ENCODE peak calls at places on chromosome 14, in nine cellular contexts. C is transverse colon, T is K562, B is breast epithelium, Z is stomach, D is endothelial cell of umbilical vein, W is sigmoid colon, G is esophagus muscularis mucosa, R is GM12878. K is an unnamed sample.
A peak's percentile ranks its signal among the peaks of the same experiment; 100 is the strongest.

GRCh38 chr14:53032161-53032803 is 81.4 kb upstream of the FERMT2 start:
- DNase-seq in R (no peak), B (no peak), D (peak; percentile 7), G (no peak), W (peak; percentile 66), C (no peak), T (no peak), Z (no peak), K (no peak)

GRCh38 chr14:50666772-50667490 is 1.2 kb downstream of the SAV1 start:
- DNase-seq in W (peak; percentile 78), B (no peak), T (no peak), R (no peak), G (no peak), C (peak; percentile 56), Z (peak; percentile 50), D (peak; percentile 59), K (no peak)

GRCh38 chr14:99522457-99522891 is 41.3 kb downstream of the CCNK start:
- DNase-seq in B (no peak), W (peak; percentile 85), T (peak; percentile 33), Z (no peak), R (no peak), D (peak; percentile 53), G (no peak), C (no peak), K (peak; percentile 65)

GRCh38 chr14:34475163-34475562 is 13.1 kb upstream of the SPTSSA start:
- DNase-seq in T (no peak), Z (no peak), W (no peak), B (no peak), R (no peak), D (no peak), C (no peak), G (no peak), K (no peak)

GRCh38 chr14:22973217-22974032 is 8.9 kb downstream of the AJUBA start:
- DNase-seq in T (peak; percentile 43), W (no peak), D (peak; percentile 72), R (no peak), C (peak; percentile 55), B (no peak), G (no peak), Z (peak; percentile 51), K (no peak)

GRCh38 chr14:95291859-95292542 is 27.7 kb downstream of the CLMN start:
- DNase-seq in R (no peak), T (peak; percentile 19), Z (peak; percentile 63), B (peak; percentile 71), G (no peak), C (peak; percentile 68), W (peak; percentile 81), D (peak; percentile 62), K (no peak)

GRCh38 chr14:88004637-88005036 is 298 bp upstream of the GPR65 start:
- DNase-seq in R (no peak), Z (no peak), C (no peak), G (no peak), D (no peak), T (no peak), W (no peak), B (no peak), K (no peak)

GRCh38 chr14:96277890-96278289 is 21.9 kb downstream of the BDKRB1 start:
- DNase-seq in B (no peak), R (no peak), W (no peak), Z (no peak), G (no peak), D (no peak), C (no peak), T (no peak), K (no peak)

GRCh38 chr14:37830271-37830670 is 234.8 kb downstream of the TTC6 start:
- DNase-seq in W (no peak), Z (no peak), R (no peak), C (no peak), G (no peak), T (no peak), B (no peak), D (no peak), K (no peak)

GRCh38 chr14:58444627-58445026 is 17.1 kb downstream of the KIAA0586 start:
- DNase-seq in R (no peak), T (no peak), D (no peak), Z (no peak), B (no peak), G (no peak), C (no peak), W (no peak), K (no peak)

GRCh38 chr14:90795744-90796143 is 20.5 kb downstream of the TTC7B start:
- DNase-seq in B (no peak), T (no peak), G (no peak), Z (no peak), D (peak; percentile 92), R (no peak), W (no peak), C (no peak), K (no peak)

GRCh38 chr14:105411017-105411941 is 8.3 kb upstream of the MTA1 start:
- DNase-seq in G (no peak), R (no peak), T (peak; percentile 89), D (peak; percentile 24), C (peak; percentile 48), B (no peak), W (peak; percentile 71), Z (peak; percentile 60), K (peak; percentile 81)

GRCh38 chr14:22433059-22433458 is 156.0 kb downstream of the DAD1 start:
- DNase-seq in W (no peak), T (no peak), C (no peak), B (no peak), D (no peak), G (no peak), R (no peak), Z (no peak), K (no peak)

GRCh38 chr14:26601856-26602255 is 4.0 kb upstream of the NOVA1 start:
- DNase-seq in W (no peak), C (no peak), R (no peak), Z (no peak), T (no peak), D (no peak), B (no peak), G (no peak), K (no peak)

GRCh38 chr14:89620436-89620835 is 203.4 kb upstream of the FOXN3 start:
- DNase-seq in T (no peak), C (no peak), D (no peak), B (no peak), G (no peak), R (no peak), Z (no peak), W (no peak), K (no peak)

GRCh38 chr14:81390706-81391105 is 9.4 kb downstream of the STON2 start:
- DNase-seq in G (peak; percentile 86), T (no peak), C (no peak), Z (no peak), B (no peak), R (no peak), D (no peak), W (no peak), K (no peak)

GRCh38 chr14:50101417-50101816 is 15.0 kb downstream of the VCPKMT start:
- DNase-seq in T (no peak), Z (no peak), R (no peak), D (no peak), G (no peak), B (no peak), W (no peak), C (no peak), K (no peak)

GRCh38 chr14:79011091-79011919 is 841.1 kb downstream of the NRXN3 start:
- DNase-seq in R (no peak), G (no peak), Z (no peak), B (no peak), D (peak; percentile 76), W (no peak), T (peak; percentile 63), C (no peak), K (no peak)

GRCh38 chr14:104712881-104713734 is 10.9 kb upstream of the ADSS1 start:
- DNase-seq in C (no peak), W (no peak), Z (no peak), B (no peak), T (no peak), R (no peak), D (no peak), G (no peak), K (no peak)

DNA sequence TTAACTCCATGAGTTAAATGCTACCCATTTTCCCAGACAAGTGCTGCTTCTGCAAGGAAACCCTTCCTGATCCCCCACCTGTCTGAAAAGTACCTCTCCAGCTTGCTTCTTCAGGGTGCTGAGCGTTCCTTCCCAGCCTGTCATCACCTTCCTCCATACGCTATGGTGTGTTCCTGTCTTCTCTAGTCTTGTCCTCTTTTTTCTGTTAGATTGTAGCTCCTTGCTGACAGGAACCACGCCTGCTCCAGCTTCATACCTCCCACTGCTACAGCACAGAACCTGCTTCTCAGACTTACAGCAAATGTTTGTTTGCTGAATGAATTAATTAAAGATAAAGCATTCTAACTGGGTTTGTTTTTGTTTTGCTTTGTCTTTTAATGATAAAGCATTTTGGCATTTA is 39.1 kb downstream of the ERH start:
- DNase-seq in R (no peak), C (no peak), D (no peak), B (no peak), T (no peak), G (no peak), W (no peak), Z (no peak), K (no peak)
- TF ChIP-seq POLR2AphosphoS5 in R (no peak), C (no peak), D (no peak), B (no peak), T (no peak), G (no peak), W (no peak), Z (no peak), K (no peak)

GRCh38 chr14:67420102-67420739 is 8.3 kb upstream of the PLEK2 start:
- DNase-seq in D (no peak), G (no peak), Z (no peak), W (peak; percentile 38), B (no peak), C (peak; percentile 51), T (peak; percentile 54), R (no peak), K (no peak)
- TF ChIP-seq CTCF in D (peak; percentile 21), G (no peak), Z (no peak), W (peak; percentile 10), B (no peak), C (peak; percentile 62), T (peak; percentile 68), R (peak; percentile 69), K (peak; percentile 50)

GRCh38 chr14:74860899-74861733 is 14.8 kb downstream of the PROX2 start:
- DNase-seq in R (no peak), T (peak; percentile 74), Z (peak; percentile 95), G (peak; percentile 98), B (peak; percentile 92), W (peak; percentile 92), D (peak; percentile 83), C (peak; percentile 93), K (peak; percentile 96)
- TF ChIP-seq POLR2AphosphoS5 in R (no peak), T (no peak), Z (peak; percentile 71), G (peak; percentile 59), B (no peak), W (peak; percentile 38), D (no peak), C (no peak), K (peak; percentile 64)

DNA sequence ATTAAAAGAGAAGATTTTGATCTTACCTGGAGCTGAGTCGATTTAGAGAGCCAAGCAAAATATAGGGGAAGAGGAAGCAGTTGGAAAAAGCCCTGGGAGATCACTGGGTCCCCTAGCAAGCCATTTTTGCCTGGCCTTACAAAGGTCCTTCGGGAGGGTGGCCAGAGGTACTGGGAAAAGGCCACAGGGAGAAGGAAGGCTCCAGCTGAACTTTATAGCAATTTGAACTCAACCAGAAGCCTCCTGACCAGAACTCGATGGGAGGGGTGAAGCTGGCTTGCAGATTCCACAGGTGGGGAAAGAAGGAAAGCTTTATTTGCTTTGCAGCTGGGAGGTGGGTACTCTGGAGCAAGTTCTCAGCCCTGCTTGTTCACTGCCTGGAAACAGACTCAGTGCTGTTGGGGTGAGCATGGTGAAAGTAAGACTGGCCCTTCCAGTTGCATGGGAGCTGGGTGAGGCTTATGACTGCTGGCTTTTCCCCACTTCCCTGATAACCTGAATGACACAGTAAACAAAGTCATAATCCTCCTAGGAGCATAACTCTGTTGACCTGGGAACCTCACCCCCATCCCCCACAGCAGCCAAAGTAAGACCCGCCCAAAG is 855.8 kb downstream of the FSCB start:
- DNase-seq in T (no peak), C (no peak), R (no peak), D (no peak), Z (peak; percentile 43), G (no peak), B (no peak), W (no peak), K (no peak)
- TF ChIP-seq CTCF in T (no peak), C (no peak), R (no peak), D (no peak), Z (no peak), G (no peak), B (no peak), W (no peak), K (no peak)